ENCODE peak calls at places on chromosomes 4 and X, in five cellular contexts. E, S, U, V and T are unnamed samples.

GRCh38 chr4:158667651-158668198 is 4.0 kb downstream of the C4orf46 start:
- DNase-seq in E (peak), S (peak), U (no peak), V (no peak), T (peak)

GRCh38 chr4:304987-305680 is at the start of gene ZNF732:
- DNase-seq in E (no peak), S (no peak), U (no peak), V (no peak), T (no peak)

GRCh38 chr4:100738388-100739165 is 220.8 kb upstream of the EMCN start:
- DNase-seq in E (no peak), S (no peak), U (no peak), V (no peak), T (no peak)

GRCh38 chr4:15938182-15938581 is 358 bp downstream of the FGFBP1 start:
- DNase-seq in E (no peak), S (no peak), U (no peak), V (no peak), T (no peak)

GRCh38 chrX:38800981-38801845 is at the start of gene MID1IP1:
- DNase-seq in E (peak), S (peak), U (no peak), V (no peak), T (peak)

GRCh38 chr4:140754918-140755810 is 1.0 kb downstream of the TBC1D9 start:
- DNase-seq in E (no peak), S (no peak), U (peak), V (no peak), T (no peak)

GRCh38 chr4:149997881-149998421 is 80.3 kb upstream of the DCLK2 start:
- DNase-seq in E (no peak), S (no peak), U (no peak), V (no peak), T (peak)

GRCh38 chr4:185242749-185243533 is 33.5 kb downstream of the SNX25 start:
- DNase-seq in E (no peak), S (no peak), U (no peak), V (no peak), T (no peak)

GRCh38 chrX:23789386-23790146 is 6.6 kb downstream of the SAT1 start:
- DNase-seq in E (no peak), S (no peak), U (no peak), V (no peak), T (no peak)

GRCh38 chr4:7332216-7333023 is 102.3 kb downstream of the PSAPL1 start:
- DNase-seq in E (no peak), S (no peak), U (peak), V (no peak), T (no peak)

GRCh38 chr4:83362492-83363329 is 28.1 kb upstream of the HPSE start:
- DNase-seq in E (no peak), S (no peak), U (no peak), V (no peak), T (no peak)

GRCh38 chr4:140068247-140068646 is 85.7 kb downstream of the MAML3 start:
- DNase-seq in E (no peak), S (no peak), U (no peak), V (no peak), T (no peak)

GRCh38 chr4:25953740-25954139 is 39.7 kb downstream of the SMIM20 start:
- DNase-seq in E (no peak), S (no peak), U (no peak), V (no peak), T (no peak)